ENCODE peak calls at places on chromosome 9, in seven cellular contexts. T, F, I, C, E, X and Y are unnamed samples.
A peak's percentile ranks its signal among the peaks of the same experiment; 100 is the strongest.

GRCh38 chr9:2134391-2134790 is 119.2 kb downstream of the SMARCA2 start:
- DNase-seq in I (no peak), C (no peak), X (no peak), E (no peak), T (no peak), F (no peak), Y (no peak)

GRCh38 chr9:16521868-16522381 is 348.5 kb downstream of the BNC2 start:
- DNase-seq in X (no peak), T (no peak), E (peak; percentile 13), C (no peak), I (no peak), F (no peak), Y (peak; percentile 73)

GRCh38 chr9:130698514-130698913 is 4.9 kb downstream of the EXOSC2 start:
- DNase-seq in F (no peak), C (no peak), I (no peak), T (no peak), X (no peak), E (no peak), Y (no peak)

GRCh38 chr9:85743290-85744128 is 1.8 kb upstream of the AGTPBP1 start:
- DNase-seq in I (peak; percentile 13), T (peak; percentile 60), E (peak; percentile 50), C (no peak), F (no peak), X (no peak), Y (peak; percentile 67)

GRCh38 chr9:32524558-32525461 is 1.2 kb downstream of the RIGI start:
- DNase-seq in T (no peak), E (no peak), F (no peak), I (no peak), C (no peak), X (peak; percentile 9), Y (no peak)

GRCh38 chr9:4769321-4770080 is 23.2 kb upstream of the RCL1 start:
- DNase-seq in T (no peak), F (no peak), E (no peak), X (no peak), C (no peak), I (peak; percentile 27), Y (no peak)

GRCh38 chr9:80994892-80995291 is 694.5 kb downstream of the TLE1 start:
- DNase-seq in X (no peak), C (no peak), E (no peak), I (no peak), F (no peak), T (no peak), Y (no peak)

GRCh38 chr9:77981332-77981731 is 50.3 kb downstream of the GNAQ start:
- DNase-seq in E (peak; percentile 81), F (no peak), X (no peak), T (no peak), C (no peak), I (no peak), Y (no peak)

GRCh38 chr9:72952914-72953313 is at the start of gene ALDH1A1:
- DNase-seq in I (no peak), F (no peak), C (no peak), X (no peak), E (peak; percentile 64), T (no peak), Y (no peak)

GRCh38 chr9:121876658-121877271 is 216.3 kb downstream of the TTLL11 start:
- DNase-seq in I (no peak), C (no peak), E (no peak), X (no peak), T (no peak), F (no peak), Y (no peak)

GRCh38 chr9:14031761-14032279 is 282.1 kb downstream of the NFIB start:
- DNase-seq in I (no peak), X (no peak), T (no peak), C (no peak), F (no peak), E (no peak), Y (no peak)

GRCh38 chr9:136318111-136318768 is 9.1 kb upstream of the GPSM1 start:
- DNase-seq in E (no peak), T (no peak), F (no peak), C (no peak), X (no peak), I (no peak), Y (no peak)

GRCh38 chr9:136318769-136319241 is 8.5 kb upstream of the GPSM1 start:
- DNase-seq in C (no peak), E (no peak), T (no peak), X (no peak), I (no peak), F (no peak), Y (no peak)

GRCh38 chr9:136316896-136317676 is 10.3 kb upstream of the GPSM1 start:
- DNase-seq in E (no peak), C (no peak), F (no peak), I (no peak), T (no peak), X (no peak), Y (no peak)

GRCh38 chr9:136316271-136316751 is 11.0 kb upstream of the GPSM1 start:
- DNase-seq in E (no peak), C (no peak), T (no peak), F (no peak), X (no peak), I (no peak), Y (no peak)

DNA sequence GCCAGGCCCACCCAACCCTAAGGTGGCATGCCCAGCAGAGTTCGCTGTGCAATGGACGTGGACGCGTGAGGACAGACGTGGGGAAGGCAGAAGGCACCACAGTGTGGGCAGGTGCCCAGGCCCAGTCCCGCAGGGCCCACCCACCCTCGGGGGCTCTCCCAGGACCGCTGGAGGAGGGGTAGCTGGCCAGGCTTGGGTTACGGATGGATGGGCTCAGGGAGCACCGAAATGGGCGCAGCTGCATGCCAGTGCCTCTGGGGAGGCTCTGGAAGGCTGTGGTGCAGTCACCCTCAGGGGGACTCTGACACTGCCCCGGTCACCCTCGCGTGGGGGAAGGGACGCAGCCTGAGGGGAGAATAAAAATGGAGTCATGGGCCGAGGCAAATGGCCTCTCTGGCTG is 9.6 kb upstream of the GPSM1 start:
- DNase-seq in F (no peak), C (no peak), I (no peak), T (no peak), E (no peak), X (no peak), Y (no peak)
- TF ChIP-seq POLR2A in F (no peak), C (no peak), I (no peak), T (no peak), E (no peak), X (no peak), Y (no peak)

GRCh38 chr9:27118916-27119315 is 9.9 kb downstream of the TEK start:
- DNase-seq in F (no peak), I (no peak), C (no peak), E (no peak), T (no peak), X (no peak), Y (no peak)

GRCh38 chr9:27112235-27112634 is 3.2 kb downstream of the TEK start:
- DNase-seq in F (no peak), I (no peak), X (no peak), E (no peak), T (no peak), C (no peak), Y (no peak)

DNA sequence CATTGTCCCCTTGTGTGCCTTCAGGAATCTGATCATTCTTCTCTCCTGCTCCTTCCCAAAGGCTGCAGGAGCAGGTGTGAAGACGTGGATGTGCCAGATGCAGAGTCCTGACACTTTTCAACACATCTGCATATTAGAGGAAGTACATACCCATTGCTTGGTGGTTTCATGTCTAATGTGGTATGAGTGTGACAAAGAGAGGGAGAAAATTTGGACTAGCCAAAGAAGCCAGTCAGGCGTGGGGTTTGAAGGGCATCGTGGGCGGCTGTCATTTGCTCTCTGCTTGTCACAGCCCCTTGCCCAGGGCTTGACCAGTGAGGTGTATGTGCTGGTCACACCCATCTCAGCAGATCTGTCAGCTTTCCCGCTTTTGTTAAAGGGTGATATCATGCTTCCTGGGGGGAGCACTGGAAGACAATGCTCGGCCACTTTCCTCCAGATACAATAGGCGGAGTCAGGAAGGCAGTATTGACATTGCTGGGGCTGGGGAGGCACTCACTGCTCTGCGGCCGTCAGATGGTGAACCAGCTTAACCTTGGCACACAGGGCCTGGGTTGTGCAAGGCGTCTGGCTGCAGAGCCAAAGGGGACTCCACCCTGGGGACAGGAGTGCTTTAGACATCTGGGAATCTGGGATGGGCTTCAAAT is 8.6 kb downstream of the TEK start:
- DNase-seq in T (peak; percentile 78), C (no peak), E (peak; percentile 70), F (no peak), I (no peak), X (no peak), Y (peak; percentile 70)
- TF ChIP-seq POLR2AphosphoS5 in T (no peak), C (no peak), E (peak; percentile 24), F (no peak), I (no peak), X (no peak), Y (peak; percentile 20)

GRCh38 chr9:127446720-127447415 is 4.3 kb downstream of the RPL12 start:
- DNase-seq in X (no peak), T (no peak), E (no peak), C (no peak), F (no peak), I (no peak), Y (no peak)

GRCh38 chr9:127447416-127448111 is 3.6 kb downstream of the RPL12 start:
- DNase-seq in I (peak; percentile 45), T (no peak), X (no peak), C (no peak), F (no peak), E (no peak), Y (no peak)

GRCh38 chr9:127444283-127444920 is 6.8 kb downstream of the RPL12 start:
- DNase-seq in X (no peak), E (no peak), F (no peak), I (no peak), C (no peak), T (no peak), Y (no peak)

GRCh38 chr9:127444921-127445850 is 6.0 kb downstream of the RPL12 start:
- DNase-seq in T (no peak), F (no peak), I (no peak), E (no peak), X (no peak), C (no peak), Y (no peak)

DNA sequence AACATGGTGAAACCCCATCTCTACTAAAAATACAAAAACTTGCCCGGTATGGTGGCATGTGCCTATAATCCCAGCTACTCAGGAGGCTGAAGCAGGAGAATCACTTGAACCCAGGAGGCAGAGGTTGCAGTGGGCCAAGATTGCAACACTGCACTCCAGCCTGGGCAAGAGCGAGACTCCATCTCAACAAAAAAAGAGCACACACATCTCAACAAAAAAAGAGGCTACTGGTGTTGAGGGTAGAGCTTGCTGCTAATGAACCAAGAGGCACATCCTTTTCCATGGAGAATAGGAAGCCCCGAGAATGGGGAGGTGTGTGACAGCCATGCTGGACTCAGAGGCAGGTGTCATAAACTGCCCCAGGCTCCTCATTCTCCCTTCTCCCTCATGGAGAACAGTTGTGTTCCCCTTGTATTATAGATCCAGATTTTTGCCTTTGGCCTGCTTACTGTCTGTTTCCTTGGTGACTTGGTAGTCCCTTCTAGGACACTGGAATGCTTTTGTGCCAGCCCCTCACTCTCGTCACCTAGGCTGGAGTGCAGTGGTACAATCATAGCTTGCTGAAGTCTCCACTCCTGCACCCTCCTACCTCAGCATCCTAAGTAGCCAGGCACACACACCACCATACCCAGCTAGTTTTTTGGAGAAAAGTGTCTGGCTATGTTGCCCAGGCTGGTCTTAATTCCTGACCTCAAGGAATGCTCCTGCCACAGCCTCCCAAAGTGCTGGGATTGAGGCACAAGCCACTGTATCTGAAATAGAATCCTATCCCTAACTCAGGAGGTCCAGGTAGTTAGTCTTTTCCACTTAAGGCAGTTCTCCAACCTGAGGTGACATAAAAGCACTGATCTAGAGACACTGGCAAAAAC is 5.1 kb downstream of the RPL12 start:
- DNase-seq in E (no peak), C (no peak), T (no peak), F (no peak), X (no peak), I (no peak), Y (no peak)
- TF ChIP-seq POLR2A in E (no peak), C (no peak), T (no peak), F (peak; percentile 75), X (peak; percentile 53), I (peak; percentile 86), Y (no peak)

GRCh38 chr9:120571443-120572257 is 8.3 kb downstream of the CDK5RAP2 start:
- DNase-seq in T (no peak), E (no peak), I (no peak), F (no peak), X (no peak), C (peak; percentile 82), Y (peak; percentile 79)
- TF ChIP-seq POLR2AphosphoS5 in T (no peak), E (peak; percentile 46), I (no peak), F (no peak), X (no peak), C (peak; percentile 63), Y (peak; percentile 53)